ENCODE peak calls at places on chromosome 9, in six cellular contexts. X is fibroblast of lung, Y is A673, R is adipocyte, P is A549, Z is mesendoderm. E is an unnamed sample.

GRCh38 chr9:130681769-130682489 is 11.7 kb upstream of the EXOSC2 start:
- DNase-seq in X (no peak), Y (no peak), R (no peak), P (peak; percentile 42), Z (no peak), E (no peak)

GRCh38 chr9:132794730-132795380 is 83.2 kb downstream of the AK8 start:
- DNase-seq in X (no peak), Y (no peak), R (no peak), P (no peak), Z (peak; percentile 94), E (peak; percentile 35)

GRCh38 chr9:85900504-85901201 is 40.3 kb upstream of the NAA35 start:
- DNase-seq in X (peak; percentile 15), Y (peak; percentile 59), R (peak; percentile 37), P (peak; percentile 65), Z (peak; percentile 69), E (no peak)

GRCh38 chr9:116686693-116687073 is 422 bp upstream of the TRIM32 start:
- DNase-seq in X (no peak), Y (no peak), R (peak; percentile 48), P (no peak), Z (no peak), E (no peak)

GRCh38 chr9:133641396-133641655 is 5.2 kb downstream of the DBH start:
- DNase-seq in X (no peak), Y (no peak), R (no peak), P (no peak), Z (no peak), E (no peak)

GRCh38 chr9:69671904-69672827 is at the start of gene APBA1:
- DNase-seq in X (peak; percentile 70), Y (peak; percentile 56), R (peak; percentile 90), P (peak; percentile 23), Z (peak; percentile 58), E (peak; percentile 79)

GRCh38 chr9:132935021-132935420 is 9.4 kb downstream of the TSC1 start:
- DNase-seq in X (no peak), Y (no peak), R (no peak), P (no peak), Z (no peak), E (no peak)

GRCh38 chr9:37908698-37909186 is 4.8 kb upstream of the SLC25A51 start:
- DNase-seq in X (peak; percentile 30), Y (no peak), R (peak; percentile 84), P (peak; percentile 67), Z (no peak), E (no peak)

GRCh38 chr9:93230185-93230584 is 46.2 kb downstream of the WNK2 start:
- DNase-seq in X (no peak), Y (no peak), R (no peak), P (no peak), Z (no peak), E (no peak)

GRCh38 chr9:130327781-130328348 is 62.3 kb downstream of the HMCN2 start:
- DNase-seq in X (peak; percentile 72), Y (no peak), R (peak; percentile 24), P (no peak), Z (no peak), E (no peak)

GRCh38 chr9:136264046-136264802 is 18.6 kb upstream of the QSOX2 start:
- DNase-seq in X (no peak), Y (no peak), R (no peak), P (no peak), Z (no peak), E (no peak)

DNA sequence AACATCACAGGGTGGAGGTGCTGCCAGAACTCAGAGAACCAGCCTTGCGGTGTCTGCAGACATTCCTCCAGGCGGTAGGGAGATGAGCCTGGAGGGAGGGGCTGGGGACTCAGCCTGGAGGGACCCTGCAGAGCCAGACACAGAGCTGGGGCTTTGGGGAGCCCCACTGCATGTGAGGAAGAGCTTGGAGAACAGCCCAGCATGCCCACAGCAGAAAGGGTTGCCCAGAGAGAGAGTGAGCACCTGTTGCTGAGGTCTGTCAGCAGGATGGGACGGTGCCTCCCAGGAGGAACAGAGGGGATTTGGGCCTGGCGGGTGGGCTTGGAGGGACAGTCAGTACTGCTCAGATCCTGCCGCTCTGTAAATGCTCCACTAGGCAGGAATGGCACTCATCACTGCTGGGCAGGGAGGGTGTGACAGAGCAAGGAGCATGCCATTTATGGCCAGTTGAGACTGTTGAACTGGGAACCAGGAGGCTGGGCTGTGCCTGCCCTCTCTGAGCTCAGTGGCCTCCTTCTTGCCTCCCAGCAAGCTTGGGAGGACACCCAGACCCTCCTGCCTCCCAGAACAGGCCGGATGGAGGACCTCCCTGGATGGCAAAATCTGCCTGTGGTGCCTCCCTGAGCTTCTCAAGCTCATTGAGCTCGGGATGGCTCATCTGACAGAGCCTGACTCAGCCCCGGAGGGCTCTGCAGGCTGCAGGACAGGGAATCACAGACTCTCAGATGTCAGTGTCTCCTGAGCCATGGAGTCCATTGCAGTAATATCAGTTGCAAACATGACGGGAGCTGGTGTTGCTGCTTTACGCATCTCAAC is 828 bp upstream of the HRCT1 start:
- DNase-seq in X (peak; percentile 65), Y (no peak), R (peak; percentile 48), P (peak; percentile 25), Z (no peak), E (no peak)
- H3K4me1 ChIP-seq in X (peaks cover 45% of the 10 kb centered on the region), Y (peaks cover 40% of the 10 kb centered on the region), R (peaks cover 57% of the 10 kb centered on the region), P (peaks cover 50% of the 10 kb centered on the region), Z (peaks cover 21% of the 10 kb centered on the region), E (no peaks in the 10 kb centered on the region)

GRCh38 chr9:109937841-109938453 is 157.9 kb downstream of the PALM2AKAP2 start:
- DNase-seq in X (no peak), Y (no peak), R (no peak), P (no peak), Z (no peak), E (no peak)

GRCh38 chr9:109934499-109935214 is 154.7 kb downstream of the PALM2AKAP2 start:
- DNase-seq in X (peak; percentile 87), Y (no peak), R (no peak), P (no peak), Z (peak; percentile 34), E (no peak)

GRCh38 chr9:109939698-109940342 is 159.8 kb downstream of the PALM2AKAP2 start:
- DNase-seq in X (no peak), Y (no peak), R (no peak), P (no peak), Z (no peak), E (no peak)

GRCh38 chr9:109931623-109932022 is 151.6 kb downstream of the PALM2AKAP2 start:
- DNase-seq in X (no peak), Y (no peak), R (no peak), P (no peak), Z (no peak), E (no peak)

DNA sequence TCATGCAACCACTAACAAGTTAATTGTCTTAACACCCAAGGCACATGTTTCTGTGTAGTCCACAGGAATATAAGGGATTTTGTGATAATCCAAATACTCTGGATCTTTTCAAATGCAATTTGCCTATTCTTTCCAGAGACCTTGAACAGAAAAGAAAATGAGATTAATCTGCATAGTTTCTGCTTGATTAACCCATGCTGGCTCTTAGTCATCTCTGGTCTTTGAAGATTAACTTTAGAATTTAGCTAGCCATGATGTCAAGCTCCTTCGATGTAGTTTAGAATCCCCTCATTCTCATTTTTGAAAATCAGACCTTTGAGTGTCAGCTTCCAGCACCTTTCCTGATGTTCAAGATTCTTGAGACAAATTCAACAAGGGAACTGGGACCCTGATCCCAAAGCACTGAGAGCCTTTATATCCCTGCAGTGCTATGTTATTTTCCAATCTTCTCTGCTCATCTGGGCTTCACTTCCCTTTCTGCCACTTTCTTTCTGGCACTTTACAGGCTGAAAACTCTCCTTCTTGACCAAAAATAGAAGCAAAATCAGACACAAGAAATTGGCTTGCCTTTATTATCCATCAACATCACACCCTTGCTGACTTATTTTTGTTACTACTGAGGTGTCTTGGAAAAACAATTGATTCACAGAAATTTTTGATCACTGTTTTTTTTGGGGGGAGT is 155.5 kb downstream of the PALM2AKAP2 start:
- DNase-seq in X (peak; percentile 76), Y (no peak), R (no peak), P (no peak), Z (no peak), E (no peak)
- H3K4me1 ChIP-seq in X (peaks cover 3% of the 10 kb centered on the region), Y (no peaks in the 10 kb centered on the region), R (peaks cover 8% of the 10 kb centered on the region), P (no peaks in the 10 kb centered on the region), Z (no peaks in the 10 kb centered on the region), E (no peaks in the 10 kb centered on the region)

GRCh38 chr9:4661165-4662095 is 664 bp upstream of the PLPP6 start:
- DNase-seq in X (peak; percentile 72), Y (peak; percentile 52), R (peak; percentile 72), P (no peak), Z (no peak), E (no peak)
- H3K4me1 ChIP-seq in X (peaks cover 13% of the 10 kb centered on the region), Y (peaks cover 28% of the 10 kb centered on the region), R (peaks cover 39% of the 10 kb centered on the region), P (peaks cover 53% of the 10 kb centered on the region), Z (peaks cover 8% of the 10 kb centered on the region), E (peaks cover 4% of the 10 kb centered on the region)

GRCh38 chr9:128887049-128887448 is 5.1 kb downstream of the LRRC8A start:
- DNase-seq in X (no peak), Y (no peak), R (no peak), P (no peak), Z (no peak), E (no peak)
- H3K4me1 ChIP-seq in X (peaks cover 9% of the 10 kb centered on the region), Y (peaks cover 9% of the 10 kb centered on the region), R (peaks cover 32% of the 10 kb centered on the region), P (peaks cover 31% of the 10 kb centered on the region), Z (peaks cover 19% of the 10 kb centered on the region), E (no peaks in the 10 kb centered on the region)

GRCh38 chr9:35945341-35946018 is 12.5 kb downstream of the OR2S2 start:
- DNase-seq in X (peak; percentile 78), Y (peak; percentile 96), R (peak; percentile 93), P (peak; percentile 90), Z (peak; percentile 92), E (peak; percentile 94)
- H3K4me1 ChIP-seq in X (no peaks in the 10 kb centered on the region), Y (peaks cover 5% of the 10 kb centered on the region), R (peaks cover 6% of the 10 kb centered on the region), P (peaks cover 4% of the 10 kb centered on the region), Z (peaks cover 2% of the 10 kb centered on the region), E (no peaks in the 10 kb centered on the region)

GRCh38 chr9:112078432-112078831 is 96.7 kb downstream of the SUSD1 start:
- DNase-seq in X (no peak), Y (no peak), R (no peak), P (no peak), Z (no peak), E (no peak)
- H3K4me1 ChIP-seq in X (peaks cover 8% of the 10 kb centered on the region), Y (no peaks in the 10 kb centered on the region), R (peaks cover 27% of the 10 kb centered on the region), P (peaks cover 16% of the 10 kb centered on the region), Z (no peaks in the 10 kb centered on the region), E (no peaks in the 10 kb centered on the region)

GRCh38 chr9:98879094-98879957 is 64.4 kb upstream of the COL15A1 start:
- DNase-seq in X (no peak), Y (no peak), R (no peak), P (no peak), Z (no peak), E (no peak)
- H3K4me1 ChIP-seq in X (peaks cover 7% of the 10 kb centered on the region), Y (no peaks in the 10 kb centered on the region), R (peaks cover 67% of the 10 kb centered on the region), P (no peaks in the 10 kb centered on the region), Z (no peaks in the 10 kb centered on the region), E (no peaks in the 10 kb centered on the region)

GRCh38 chr9:89467278-89467625 is 30.7 kb downstream of the SEMA4D start:
- DNase-seq in X (no peak), Y (no peak), R (no peak), P (no peak), Z (no peak), E (no peak)

GRCh38 chr9:89470239-89470638 is 27.7 kb downstream of the SEMA4D start:
- DNase-seq in X (no peak), Y (no peak), R (no peak), P (no peak), Z (no peak), E (no peak)

GRCh38 chr9:89469003-89469402 is 28.9 kb downstream of the SEMA4D start:
- DNase-seq in X (no peak), Y (no peak), R (no peak), P (no peak), Z (no peak), E (no peak)

GRCh38 chr9:89466451-89467277 is 31.2 kb downstream of the SEMA4D start:
- DNase-seq in X (no peak), Y (no peak), R (no peak), P (no peak), Z (no peak), E (no peak)

GRCh38 chr9:89468271-89468960 is 29.5 kb downstream of the SEMA4D start:
- DNase-seq in X (no peak), Y (no peak), R (no peak), P (no peak), Z (no peak), E (no peak)
- H3K4me1 ChIP-seq in X (no peaks in the 10 kb centered on the region), Y (no peaks in the 10 kb centered on the region), R (no peaks in the 10 kb centered on the region), P (no peaks in the 10 kb centered on the region), Z (peaks cover 3% of the 10 kb centered on the region), E (no peaks in the 10 kb centered on the region)